ENCODE peak calls at places on chromosomes 11 and 22, in four cellular contexts. One of them, this sample, is unnamed.
A peak's percentile ranks its signal among the peaks of the same experiment; 100 is the strongest.

GRCh38 chr11:2092956-2093412 is 46.2 kb downstream of the IGF2 start:
- DNase-seq in GM12878: no peak
- DNase-seq in HepG2: no peak
- DNase-seq in H1: no peak
- DNase-seq in this sample: no peak

GRCh38 chr11:46743693-46744339 is 24.8 kb downstream of the F2 start:
- DNase-seq in HepG2: no peak
- DNase-seq in H1: no peak
- DNase-seq in GM12878: no peak
- DNase-seq in this sample: no peak

GRCh38 chr11:61966673-61967176 is 709 bp downstream of the FTH1 start:
- DNase-seq in H1: no peak
- DNase-seq in GM12878: no peak
- DNase-seq in HepG2: no peak
- DNase-seq in this sample: no peak

GRCh38 chr11:131066551-131066950 is 150.3 kb upstream of the SNX19 start:
- DNase-seq in H1: no peak
- DNase-seq in HepG2: no peak
- DNase-seq in GM12878: no peak
- DNase-seq in this sample: no peak

GRCh38 chr11:121389651-121390050 is 62.5 kb upstream of the SORL1 start:
- DNase-seq in GM12878: no peak
- DNase-seq in H1: no peak
- DNase-seq in HepG2: no peak
- DNase-seq in this sample: peak; percentile 55

GRCh38 chr11:122155001-122155400 is 39.0 kb upstream of the BLID start:
- DNase-seq in GM12878: no peak
- DNase-seq in HepG2: no peak
- DNase-seq in H1: no peak
- DNase-seq in this sample: no peak

GRCh38 chr11:61281581-61282250 is 13.4 kb downstream of the VWCE start:
- DNase-seq in HepG2: no peak
- DNase-seq in H1: peak; percentile 62
- DNase-seq in GM12878: no peak
- DNase-seq in this sample: peak; percentile 50

GRCh38 chr11:40293655-40294342 is 1165.7 kb downstream of the LRRC4C start:
- DNase-seq in HepG2: peak; percentile 61
- DNase-seq in GM12878: peak; percentile 30
- DNase-seq in H1: peak; percentile 56
- DNase-seq in this sample: peak; percentile 86

GRCh38 chr11:34263462-34264186 is 94.2 kb downstream of the ABTB2 start:
- DNase-seq in HepG2: peak; percentile 36
- DNase-seq in H1: no peak
- DNase-seq in GM12878: no peak
- DNase-seq in this sample: no peak

GRCh38 chr11:104435498-104435897 is 271.6 kb upstream of the PDGFD start:
- DNase-seq in GM12878: no peak
- DNase-seq in HepG2: no peak
- DNase-seq in H1: no peak
- DNase-seq in this sample: no peak

GRCh38 chr11:104433751-104434150 is 269.8 kb upstream of the PDGFD start:
- DNase-seq in H1: no peak
- DNase-seq in HepG2: no peak
- DNase-seq in GM12878: no peak
- DNase-seq in this sample: no peak

GRCh38 chr11:104432981-104433380 is 269.0 kb upstream of the PDGFD start:
- DNase-seq in H1: no peak
- DNase-seq in GM12878: no peak
- DNase-seq in HepG2: no peak
- DNase-seq in this sample: no peak

GRCh38 chr11:104432526-104432925 is 268.6 kb upstream of the PDGFD start:
- DNase-seq in H1: no peak
- DNase-seq in HepG2: no peak
- DNase-seq in GM12878: no peak
- DNase-seq in this sample: no peak
- H3K9ac ChIP-seq in H1: no peak overlapping the region
- H3K9ac ChIP-seq in HepG2: no peak overlapping the region
- H3K9ac ChIP-seq in GM12878: no peak overlapping the region
- H3K9ac ChIP-seq in this sample: no peak overlapping the region

DNA sequence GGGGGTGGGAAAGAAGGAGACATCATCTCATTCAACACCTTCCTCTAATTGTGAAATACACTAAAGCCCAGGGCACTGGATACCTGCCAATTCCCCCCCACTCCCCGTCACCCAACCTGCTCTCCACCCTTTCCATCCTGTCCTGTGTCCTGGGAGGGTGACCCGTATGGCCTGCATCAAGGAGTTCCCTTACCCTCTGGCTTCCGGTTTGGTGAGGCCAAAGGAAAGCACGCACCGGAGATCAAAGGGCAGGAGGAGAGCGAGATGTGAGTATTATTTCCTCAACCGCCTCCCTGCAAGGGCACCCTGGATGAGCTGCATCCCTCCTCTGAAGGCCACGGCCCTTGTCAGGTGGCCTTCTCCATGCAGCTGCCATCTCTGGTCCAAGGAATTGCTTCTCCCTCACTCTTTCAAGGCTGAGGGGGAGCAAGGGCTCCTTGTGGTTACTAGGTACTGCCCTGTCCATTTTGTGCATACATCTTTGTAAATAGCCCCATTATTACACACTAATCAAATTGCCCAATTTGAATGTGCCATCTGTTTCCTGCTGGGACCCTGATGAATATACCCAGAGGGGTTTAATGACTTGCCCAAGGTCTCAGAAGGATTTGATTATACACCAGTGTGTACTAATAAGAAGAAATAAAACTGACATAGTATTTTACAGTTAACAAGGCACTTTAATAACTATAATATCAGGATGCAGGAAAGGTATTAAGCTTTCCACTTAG is 64.8 kb upstream of the PTPRJ start:
- DNase-seq in H1: no peak
- DNase-seq in GM12878: no peak
- DNase-seq in HepG2: peak; percentile 37
- DNase-seq in this sample: no peak
- H3K4me1 ChIP-seq in H1: peaks cover 3% of the 10 kb centered on the region
- H3K4me1 ChIP-seq in GM12878: peaks cover 27% of the 10 kb centered on the region
- H3K4me1 ChIP-seq in HepG2: peaks cover 47% of the 10 kb centered on the region
- H3K4me1 ChIP-seq in this sample: peaks cover 13% of the 10 kb centered on the region

GRCh38 chr11:11057472-11057854 is 199.6 kb upstream of the ZBED5 start:
- DNase-seq in HepG2: no peak
- DNase-seq in H1: no peak
- DNase-seq in GM12878: no peak
- DNase-seq in this sample: no peak
- TF ChIP-seq SUZ12 in HepG2: no peak
- TF ChIP-seq SUZ12 in H1: no peak
- TF ChIP-seq SUZ12 in GM12878: no peak
- TF ChIP-seq SUZ12 in this sample: no peak

DNA sequence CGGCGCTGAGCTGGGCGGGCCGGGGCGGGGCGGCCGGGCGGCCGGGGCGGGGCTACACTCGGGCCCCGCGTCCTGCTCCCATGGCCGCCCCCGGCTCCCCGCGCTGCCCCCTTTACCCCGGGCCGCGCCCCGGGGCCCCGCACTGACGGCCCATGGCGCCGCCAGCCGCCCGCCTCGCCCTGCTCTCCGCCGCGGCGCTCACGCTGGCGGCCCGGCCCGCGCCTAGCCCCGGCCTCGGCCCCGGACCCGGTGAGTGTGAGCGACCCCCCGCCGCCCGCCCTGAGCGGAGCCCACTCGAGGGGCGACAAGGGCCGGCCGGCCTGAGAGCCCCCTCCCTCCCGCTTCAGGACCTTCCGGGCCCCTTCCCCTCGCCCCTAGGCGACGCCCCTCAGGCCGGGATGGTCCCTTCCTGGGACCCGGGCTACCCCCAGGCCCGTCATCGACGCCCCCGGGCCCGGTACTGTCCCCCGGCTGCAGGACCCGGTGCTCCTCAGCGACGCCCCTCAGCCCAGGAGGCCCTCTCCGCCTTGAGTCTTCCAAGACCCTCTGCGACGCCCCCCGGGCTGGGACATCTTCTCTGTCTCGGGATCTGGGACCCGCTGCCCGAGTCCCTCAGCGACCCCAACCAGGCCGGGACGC is at the start of gene KREMEN1:
- DNase-seq in H1: no peak
- DNase-seq in HepG2: no peak
- DNase-seq in GM12878: no peak
- DNase-seq in this sample: no peak
- H3K9ac ChIP-seq in H1: no peak within 1 kb of the TSS
- H3K9ac ChIP-seq in HepG2: peak within 1 kb of the TSS; percentile 73
- H3K9ac ChIP-seq in GM12878: no peak within 1 kb of the TSS
- H3K9ac ChIP-seq in this sample: peak within 1 kb of the TSS; percentile 67

DNA sequence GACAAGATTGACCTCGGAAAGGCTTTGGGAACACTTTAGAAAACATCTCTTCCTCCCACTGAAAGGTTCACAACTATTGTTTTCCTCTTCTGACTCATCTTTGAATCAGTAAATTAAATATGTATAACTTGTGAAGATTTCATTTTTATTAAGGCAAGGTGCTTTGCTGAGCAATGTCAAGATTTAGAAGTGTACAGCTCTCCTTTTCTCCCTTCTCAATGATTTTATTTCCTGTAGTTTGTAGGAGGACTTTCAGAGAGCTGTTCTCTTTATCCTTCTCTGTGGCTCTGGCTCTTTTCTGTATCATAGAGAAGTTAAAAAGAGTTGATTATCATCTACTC is 594.2 kb downstream of the METTL15 start:
- DNase-seq in H1: no peak
- DNase-seq in GM12878: no peak
- DNase-seq in HepG2: no peak
- DNase-seq in this sample: no peak
- H3K4me1 ChIP-seq in H1: no peaks in the 10 kb centered on the region
- H3K4me1 ChIP-seq in GM12878: no peaks in the 10 kb centered on the region
- H3K4me1 ChIP-seq in HepG2: no peaks in the 10 kb centered on the region
- H3K4me1 ChIP-seq in this sample: no peaks in the 10 kb centered on the region

GRCh38 chr11:723120-723883 is 17.3 kb downstream of the EPS8L2 start:
- DNase-seq in HepG2: peak; percentile 56
- DNase-seq in GM12878: no peak
- DNase-seq in H1: no peak
- DNase-seq in this sample: no peak
- TF ChIP-seq SUZ12 in HepG2: no peak
- TF ChIP-seq SUZ12 in GM12878: no peak
- TF ChIP-seq SUZ12 in H1: no peak
- TF ChIP-seq SUZ12 in this sample: no peak